ENCODE peak calls at places on chromosome 22, in seven cellular contexts. Q is pancreas, E is progenitor cell of endocrine pancreas, X is WERI-Rb-1, C is cardiac muscle cell, M is AG04450, U is ascending aorta. G is an unnamed sample.

GRCh38 chr22:24068717-24069116 is 57.6 kb downstream of the CABIN1 start:
- DNase-seq in M (no peak), Q (no peak), X (no peak), U (peak; percentile 56), E (no peak), C (no peak), G (no peak)

GRCh38 chr22:44181033-44181911 is 547 bp downstream of the PARVG start:
- DNase-seq in X (no peak), M (no peak), E (no peak), U (no peak), Q (no peak), C (no peak), G (no peak)

GRCh38 chr22:49630448-49630946 is 197.2 kb downstream of the BRD1 start:
- DNase-seq in U (no peak), X (no peak), C (no peak), M (no peak), Q (no peak), E (no peak), G (no peak)

GRCh38 chr22:32841175-32841574 is 39.7 kb downstream of the TIMP3 start:
- DNase-seq in E (no peak), C (no peak), M (no peak), Q (no peak), U (no peak), X (no peak), G (no peak)

GRCh38 chr22:41976070-41976901 is 7.0 kb downstream of the SEPTIN3 start:
- DNase-seq in C (no peak), M (no peak), U (no peak), X (peak; percentile 57), Q (no peak), E (peak; percentile 42), G (peak; percentile 64)

GRCh38 chr22:36052505-36052941 is 23.9 kb upstream of the RBFOX2 start:
- DNase-seq in X (no peak), M (no peak), E (no peak), U (no peak), Q (no peak), C (no peak), G (no peak)

GRCh38 chr22:25837288-25837900 is 95.4 kb downstream of the MYO18B start:
- DNase-seq in Q (no peak), X (no peak), M (no peak), U (no peak), C (no peak), E (no peak), G (no peak)

GRCh38 chr22:30495041-30495784 is 10.3 kb downstream of the SEC14L4 start:
- DNase-seq in C (no peak), M (no peak), E (no peak), U (no peak), Q (no peak), X (no peak), G (no peak)

GRCh38 chr22:35230839-35231584 is 26.3 kb upstream of the HMGXB4 start:
- DNase-seq in E (no peak), U (no peak), X (peak; percentile 58), C (no peak), Q (no peak), M (no peak), G (no peak)

GRCh38 chr22:50733521-50734342 is 4.3 kb upstream of the ACR start:
- DNase-seq in Q (no peak), U (peak; percentile 49), M (peak; percentile 26), X (peak; percentile 34), E (no peak), C (peak; percentile 15), G (peak; percentile 9)

GRCh38 chr22:31272522-31273446 is 19.5 kb downstream of the PIK3IP1 start:
- DNase-seq in C (peak; percentile 75), X (peak; percentile 67), E (peak; percentile 30), U (no peak), M (peak; percentile 32), Q (peak; percentile 62), G (peak; percentile 65)

GRCh38 chr22:21963790-21964211 is 11.2 kb upstream of the PPM1F start:
- DNase-seq in U (no peak), E (no peak), Q (no peak), C (no peak), M (no peak), X (no peak), G (no peak)

GRCh38 chr22:35258144-35258988 is 1.1 kb downstream of the HMGXB4 start:
- DNase-seq in U (no peak), E (no peak), C (peak; percentile 43), Q (no peak), X (no peak), M (no peak), G (no peak)

GRCh38 chr22:24247564-24248344 is 2.9 kb upstream of the GGT5 start:
- DNase-seq in M (peak; percentile 90), Q (peak; percentile 89), U (peak; percentile 97), C (peak; percentile 100), E (peak; percentile 82), X (peak; percentile 93), G (peak; percentile 87)

GRCh38 chr22:28024422-28024888 is 105.4 kb upstream of the PITPNB start:
- DNase-seq in Q (peak; percentile 6), C (no peak), X (peak; percentile 3), U (peak; percentile 44), E (no peak), M (no peak), G (no peak)

GRCh38 chr22:50624347-50625130 is 3.4 kb downstream of the ARSA start:
- DNase-seq in X (no peak), C (no peak), E (no peak), U (peak; percentile 56), M (no peak), Q (no peak), G (no peak)

GRCh38 chr22:49402169-49402568 is 425.5 kb downstream of the BRD1 start:
- DNase-seq in Q (no peak), U (no peak), M (no peak), C (no peak), X (no peak), E (no peak), G (no peak)

GRCh38 chr22:41619979-41620645 is 731 bp downstream of the DESI1 start:
- DNase-seq in M (no peak), U (peak; percentile 66), Q (peak; percentile 51), C (no peak), E (peak; percentile 32), X (peak; percentile 61), G (peak; percentile 57)

GRCh38 chr22:17260950-17261349 is 41.7 kb upstream of the ADA2 start:
- DNase-seq in Q (peak; percentile 35), U (no peak), X (no peak), E (no peak), M (no peak), C (no peak), G (no peak)

GRCh38 chr22:49915610-49916009 is 2.6 kb downstream of the ALG12 start:
- DNase-seq in X (no peak), E (no peak), Q (no peak), C (no peak), U (no peak), M (no peak), G (no peak)

GRCh38 chr22:25221790-25222189 is 2.4 kb downstream of the CRYBB2 start:
- DNase-seq in E (no peak), U (no peak), C (no peak), X (no peak), Q (no peak), M (no peak), G (no peak)

GRCh38 chr22:45793161-45793560 is 121.5 kb downstream of the ATXN10 start:
- DNase-seq in E (no peak), Q (no peak), X (no peak), C (no peak), U (no peak), M (no peak), G (no peak)

GRCh38 chr22:45787770-45788169 is 116.1 kb downstream of the ATXN10 start:
- DNase-seq in X (no peak), Q (no peak), E (no peak), U (no peak), M (no peak), C (no peak), G (no peak)

GRCh38 chr22:45784357-45785277 is 113.0 kb downstream of the ATXN10 start:
- DNase-seq in Q (no peak), X (no peak), C (no peak), M (no peak), U (no peak), E (no peak), G (no peak)

GRCh38 chr22:45785458-45785857 is 113.8 kb downstream of the ATXN10 start:
- DNase-seq in X (no peak), U (no peak), M (no peak), C (no peak), E (no peak), Q (peak; percentile 64), G (no peak)

GRCh38 chr22:45788530-45788929 is 116.9 kb downstream of the ATXN10 start:
- DNase-seq in C (no peak), X (no peak), M (no peak), Q (no peak), U (no peak), E (no peak), G (no peak)
- TF ChIP-seq CTCF in C (no peak), X (no peak), M (no peak), Q (no peak), U (no peak), E (no peak), G (no peak)

DNA sequence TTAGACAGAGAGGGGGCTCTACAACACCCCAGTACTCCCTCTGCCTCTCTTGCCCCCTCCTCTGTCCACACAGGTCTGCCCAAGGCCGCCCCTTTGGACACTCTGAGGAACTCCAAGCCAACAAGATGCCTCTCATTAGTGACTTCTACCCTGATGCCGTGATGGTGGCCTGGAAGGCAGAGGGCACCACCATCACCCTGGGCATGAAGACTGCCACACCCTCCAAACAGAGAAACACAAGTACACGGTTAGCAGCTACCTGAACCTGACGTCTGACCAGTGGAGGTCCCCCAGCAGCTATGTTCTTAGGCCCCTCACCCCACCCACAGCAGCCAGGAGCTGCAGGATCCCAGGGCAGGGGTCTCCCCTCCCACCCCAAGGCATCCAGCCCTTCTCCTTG is 125.1 kb downstream of the MED15 start:
- DNase-seq in E (no peak), X (no peak), U (no peak), M (no peak), C (no peak), Q (no peak), G (no peak)
- TF ChIP-seq CTCF in E (no peak), X (no peak), U (no peak), M (no peak), C (no peak), Q (no peak), G (no peak)

DNA sequence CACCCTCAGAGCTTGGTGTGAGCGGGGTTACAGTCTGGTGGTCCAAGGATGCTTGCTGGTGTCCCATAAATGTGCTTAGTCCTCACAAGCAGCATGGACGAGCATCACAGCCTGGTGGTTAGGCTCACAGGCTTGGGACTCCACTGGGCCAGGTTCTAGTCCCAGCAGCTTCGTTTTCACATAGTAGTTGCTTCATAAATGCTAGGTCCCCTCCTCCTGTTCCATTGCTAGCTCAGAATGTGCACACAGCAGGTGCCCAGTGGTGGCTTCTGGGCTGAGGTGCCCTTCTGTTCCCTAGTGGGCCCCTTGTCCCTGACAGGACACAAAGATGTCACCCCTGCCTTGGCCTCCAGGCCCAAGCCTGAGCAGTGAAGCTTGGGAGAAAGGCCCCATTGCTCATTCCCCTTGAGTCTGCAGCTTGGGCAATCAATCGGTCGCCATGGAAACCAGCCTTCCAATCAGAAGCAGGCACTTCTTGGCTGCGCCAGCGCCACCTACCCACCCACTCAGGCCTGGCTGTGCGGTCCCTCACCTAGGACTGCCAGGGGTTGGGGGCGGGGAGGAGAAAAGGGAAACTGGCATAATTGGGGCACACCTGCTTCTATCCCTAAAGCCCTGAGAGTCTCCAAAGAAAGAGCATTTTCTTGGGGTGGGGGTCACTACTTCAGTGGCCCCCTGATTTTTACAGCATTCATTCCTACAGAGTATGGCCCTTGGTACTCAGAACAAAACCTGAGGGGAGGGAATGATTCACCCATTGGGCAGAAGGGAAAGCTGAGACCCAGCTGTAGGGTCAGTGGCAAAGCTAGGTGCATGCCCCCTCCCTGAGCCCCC is 48.1 kb downstream of the CYTH4 start:
- DNase-seq in X (peak; percentile 85), U (no peak), C (peak; percentile 90), E (peak; percentile 81), M (peak; percentile 89), Q (peak; percentile 57), G (peak; percentile 90)
- TF ChIP-seq CTCF in X (peak; percentile 62), U (no peak), C (peak; percentile 30), E (peak; percentile 60), M (peak; percentile 51), Q (no peak), G (peak; percentile 21)

GRCh38 chr22:29202231-29203192 is 3.2 kb upstream of the EMID1 start:
- DNase-seq in U (no peak), E (no peak), M (no peak), Q (no peak), X (peak; percentile 40), C (peak; percentile 90), G (no peak)
- TF ChIP-seq CTCF in U (no peak), E (peak; percentile 16), M (peak; percentile 42), Q (no peak), X (peak; percentile 65), C (peak; percentile 28), G (no peak)

G was measured in glutamatergic neuron.